ENCODE peak calls at places on chromosomes 1 and 21, in four cellular contexts. One of them, this sample, is unnamed.

GRCh38 chr1:50332941-50333594 is 90.2 kb downstream of the DMRTA2 start:
- DNase-seq in HepG2: peak; percentile 21
- DNase-seq in GM12878: no peak
- DNase-seq in K562: peak; percentile 88
- DNase-seq in this sample: peak; percentile 90

GRCh38 chr1:199073166-199073565 is 434.3 kb downstream of the PTPRC start:
- DNase-seq in HepG2: no peak
- DNase-seq in GM12878: no peak
- DNase-seq in K562: no peak
- DNase-seq in this sample: no peak

GRCh38 chr1:217053666-217054065 is 330.4 kb upstream of the ESRRG start:
- DNase-seq in HepG2: no peak
- DNase-seq in GM12878: no peak
- DNase-seq in K562: no peak
- DNase-seq in this sample: no peak

GRCh38 chr1:67761730-67762129 is 71.5 kb downstream of the GNG12 start:
- DNase-seq in HepG2: no peak
- DNase-seq in GM12878: no peak
- DNase-seq in K562: no peak
- DNase-seq in this sample: no peak

GRCh38 chr1:55965981-55966461 is 613.3 kb downstream of the PLPP3 start:
- DNase-seq in HepG2: no peak
- DNase-seq in GM12878: no peak
- DNase-seq in K562: no peak
- DNase-seq in this sample: no peak

GRCh38 chr21:39972471-39972870 is 105.2 kb downstream of the PCP4 start:
- DNase-seq in HepG2: no peak
- DNase-seq in GM12878: no peak
- DNase-seq in K562: no peak
- DNase-seq in this sample: no peak

GRCh38 chr1:152170287-152170933 is 11.4 kb upstream of the RPTN start:
- DNase-seq in HepG2: no peak
- DNase-seq in GM12878: no peak
- DNase-seq in K562: no peak
- DNase-seq in this sample: no peak

GRCh38 chr1:229224308-229224707 is 46.6 kb upstream of the RAB4A start:
- DNase-seq in HepG2: no peak
- DNase-seq in GM12878: no peak
- DNase-seq in K562: no peak
- DNase-seq in this sample: no peak

GRCh38 chr1:29414091-29414490 is 177.8 kb downstream of the PTPRU start:
- DNase-seq in HepG2: no peak
- DNase-seq in GM12878: no peak
- DNase-seq in K562: no peak
- DNase-seq in this sample: no peak

GRCh38 chr1:162632743-162633326 is 571 bp downstream of the DDR2 start:
- DNase-seq in HepG2: no peak
- DNase-seq in GM12878: no peak
- DNase-seq in K562: no peak
- DNase-seq in this sample: no peak

GRCh38 chr1:33147997-33148314 is 33.9 kb downstream of the TRIM62 start:
- DNase-seq in HepG2: peak; percentile 19
- DNase-seq in GM12878: no peak
- DNase-seq in K562: peak; percentile 60
- DNase-seq in this sample: peak; percentile 73

GRCh38 chr21:41398251-41398650 is 27.8 kb upstream of the MX1 start:
- DNase-seq in HepG2: no peak
- DNase-seq in GM12878: no peak
- DNase-seq in K562: no peak
- DNase-seq in this sample: no peak

GRCh38 chr1:196078691-196079090 is 529.5 kb downstream of the KCNT2 start:
- DNase-seq in HepG2: no peak
- DNase-seq in GM12878: no peak
- DNase-seq in K562: no peak
- DNase-seq in this sample: no peak

GRCh38 chr1:230112131-230112701 is 45.2 kb downstream of the GALNT2 start:
- DNase-seq in HepG2: no peak
- DNase-seq in GM12878: no peak
- DNase-seq in K562: no peak
- DNase-seq in this sample: peak; percentile 71

GRCh38 chr1:54046671-54047383 is 6.2 kb downstream of the TMEM59 start:
- DNase-seq in HepG2: no peak
- DNase-seq in GM12878: no peak
- DNase-seq in K562: no peak
- DNase-seq in this sample: no peak

GRCh38 chr1:245822997-245823396 is 668.2 kb downstream of the KIF26B start:
- DNase-seq in HepG2: peak; percentile 54
- DNase-seq in GM12878: no peak
- DNase-seq in K562: no peak
- DNase-seq in this sample: no peak

GRCh38 chr1:26190373-26190987 is at the start of gene CATSPER4:
- DNase-seq in HepG2: peak; percentile 54
- DNase-seq in GM12878: no peak
- DNase-seq in K562: peak; percentile 74
- DNase-seq in this sample: no peak

GRCh38 chr1:164760585-164760968 is 201.6 kb downstream of the PBX1 start:
- DNase-seq in HepG2: no peak
- DNase-seq in GM12878: no peak
- DNase-seq in K562: no peak
- DNase-seq in this sample: no peak

GRCh38 chr1:102219463-102219862 is 222.7 kb upstream of the OLFM3 start:
- DNase-seq in HepG2: no peak
- DNase-seq in GM12878: no peak
- DNase-seq in K562: no peak
- DNase-seq in this sample: no peak

GRCh38 chr1:244341455-244342450 is 110.0 kb downstream of the ADSS2 start:
- DNase-seq in HepG2: peak; percentile 47
- DNase-seq in GM12878: no peak
- DNase-seq in K562: peak; percentile 49
- DNase-seq in this sample: no peak

GRCh38 chr1:9101510-9102146 is 27.3 kb downstream of the GPR157 start:
- DNase-seq in HepG2: peak; percentile 55
- DNase-seq in GM12878: no peak
- DNase-seq in K562: peak; percentile 29
- DNase-seq in this sample: peak; percentile 68

GRCh38 chr1:224114787-224115175 is 870 bp downstream of the FBXO28 start:
- DNase-seq in HepG2: no peak
- DNase-seq in GM12878: no peak
- DNase-seq in K562: no peak
- DNase-seq in this sample: peak; percentile 14

GRCh38 chr1:160375788-160376524 is 9.1 kb downstream of the NHLH1 start:
- DNase-seq in HepG2: peak; percentile 16
- DNase-seq in GM12878: no peak
- DNase-seq in K562: peak; percentile 39
- DNase-seq in this sample: no peak

GRCh38 chr1:63255153-63255552 is 67.2 kb upstream of the FOXD3 start:
- DNase-seq in HepG2: no peak
- DNase-seq in GM12878: no peak
- DNase-seq in K562: no peak
- DNase-seq in this sample: no peak

GRCh38 chr1:29452463-29453230 is 216.3 kb downstream of the PTPRU start:
- DNase-seq in HepG2: no peak
- DNase-seq in GM12878: no peak
- DNase-seq in K562: no peak
- DNase-seq in this sample: no peak

GRCh38 chr1:237043846-237044636 is 2.1 kb downstream of the RYR2 start:
- DNase-seq in HepG2: no peak
- DNase-seq in GM12878: no peak
- DNase-seq in K562: no peak
- DNase-seq in this sample: peak; percentile 12

GRCh38 chr1:172895050-172895460 is 155.7 kb downstream of the TNFSF18 start:
- DNase-seq in HepG2: no peak
- DNase-seq in GM12878: no peak
- DNase-seq in K562: no peak
- DNase-seq in this sample: no peak

GRCh38 chr21:34335316-34335715 is 28.5 kb upstream of the KCNE2 start:
- DNase-seq in HepG2: no peak
- DNase-seq in GM12878: no peak
- DNase-seq in K562: no peak
- DNase-seq in this sample: no peak

DNA sequence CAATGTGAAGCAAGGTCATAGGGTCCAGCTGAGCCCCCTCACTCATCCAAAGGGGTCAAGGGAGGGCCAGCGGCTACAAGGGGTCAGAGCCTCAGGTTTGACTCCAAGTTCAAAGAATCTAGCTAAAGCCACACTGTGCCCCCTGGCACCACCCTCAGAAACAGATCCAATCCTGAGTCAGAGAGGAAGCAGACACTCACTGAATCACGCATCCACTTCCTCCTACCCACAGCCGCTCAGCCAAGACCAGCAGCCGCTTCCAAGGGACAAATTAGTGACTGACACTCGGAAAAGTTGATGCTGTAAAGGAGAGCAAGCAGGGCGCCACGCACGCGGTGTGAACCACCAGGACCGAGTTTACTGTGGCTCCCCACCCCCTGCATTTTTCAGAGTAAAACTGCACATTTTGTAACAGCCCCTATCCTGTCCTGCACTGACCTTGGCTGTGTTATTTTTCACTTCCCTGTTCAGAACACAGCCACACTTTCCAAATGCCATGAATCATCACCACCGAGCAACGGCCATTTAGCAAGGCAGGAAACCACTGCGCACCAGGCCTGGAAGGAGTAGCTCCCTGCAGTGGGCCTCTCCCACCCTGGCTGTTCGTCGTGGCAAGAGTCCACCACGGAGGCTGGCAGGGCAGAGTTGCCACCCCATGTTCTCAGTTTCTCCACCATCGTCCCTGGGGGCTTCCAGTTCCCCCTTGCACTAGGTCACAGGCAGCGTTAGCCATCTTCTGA is 147.8 kb downstream of the TOMM20 start:
- DNase-seq in HepG2: peak; percentile 83
- DNase-seq in GM12878: peak; percentile 85
- DNase-seq in K562: no peak
- DNase-seq in this sample: peak; percentile 39
- TF ChIP-seq NFIC in HepG2: no peak
- TF ChIP-seq NFIC in GM12878: no peak
- TF ChIP-seq NFIC in K562: peak; percentile 38
- TF ChIP-seq NFIC in this sample: peak; percentile 93

GRCh38 chr21:26736449-26736848 is 108.8 kb downstream of the ADAMTS1 start:
- DNase-seq in HepG2: no peak
- DNase-seq in GM12878: no peak
- DNase-seq in K562: no peak
- DNase-seq in this sample: no peak

DNA sequence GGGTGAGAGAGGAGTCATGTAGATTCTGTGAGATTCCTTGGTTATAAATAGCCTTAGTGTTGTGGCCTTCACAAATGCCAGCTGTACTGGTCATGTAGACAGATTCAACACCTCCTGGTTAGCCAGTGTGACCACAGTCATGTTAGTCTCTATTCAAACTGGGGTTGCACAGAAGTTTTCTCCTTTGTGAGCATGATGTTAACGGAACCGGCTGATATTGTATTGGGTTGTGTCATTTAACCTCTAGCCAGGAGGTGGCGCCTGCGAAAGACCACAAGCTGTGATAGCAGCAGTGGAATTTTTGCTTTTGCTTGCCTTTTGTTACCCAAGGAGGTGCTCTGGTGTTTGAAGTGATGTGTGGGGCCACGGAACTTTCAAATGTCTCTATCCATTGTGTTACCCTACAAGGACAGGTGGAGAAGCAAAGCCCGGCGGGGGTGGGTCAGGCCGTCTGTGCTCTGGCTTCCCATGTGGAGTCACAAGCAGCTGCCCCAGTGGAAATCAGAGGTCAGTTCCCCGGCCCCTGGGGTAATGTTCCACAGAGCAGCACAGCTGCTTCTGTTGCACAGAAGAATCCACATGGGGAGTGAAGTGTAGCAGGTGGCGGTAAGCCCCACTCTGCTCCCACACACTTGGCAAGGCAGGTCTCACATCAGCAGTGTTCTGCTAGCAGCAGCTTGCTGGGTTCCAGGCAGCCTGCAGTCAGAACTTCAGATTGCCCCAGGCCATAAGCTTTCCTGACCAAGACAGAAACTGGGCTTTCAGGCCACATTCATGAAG is 112.6 kb downstream of the ADAMTS1 start:
- DNase-seq in HepG2: peak; percentile 6
- DNase-seq in GM12878: no peak
- DNase-seq in K562: no peak
- DNase-seq in this sample: peak; percentile 14
- TF ChIP-seq NFIC in HepG2: no peak
- TF ChIP-seq NFIC in GM12878: no peak
- TF ChIP-seq NFIC in K562: no peak
- TF ChIP-seq NFIC in this sample: no peak

GRCh38 chr1:37323486-37324377 is 150.6 kb upstream of the ZC3H12A start:
- DNase-seq in HepG2: peak; percentile 33
- DNase-seq in GM12878: no peak
- DNase-seq in K562: peak; percentile 88
- DNase-seq in this sample: peak; percentile 76
- TF ChIP-seq NFIC in HepG2: no peak
- TF ChIP-seq NFIC in GM12878: no peak
- TF ChIP-seq NFIC in K562: no peak
- TF ChIP-seq NFIC in this sample: no peak

GRCh38 chr1:59219926-59220325 is 77.0 kb upstream of the FGGY start:
- DNase-seq in HepG2: no peak
- DNase-seq in GM12878: no peak
- DNase-seq in K562: no peak
- DNase-seq in this sample: no peak

GRCh38 chr1:59225594-59225993 is 71.3 kb upstream of the FGGY start:
- DNase-seq in HepG2: no peak
- DNase-seq in GM12878: no peak
- DNase-seq in K562: no peak
- DNase-seq in this sample: no peak

GRCh38 chr1:59223213-59223612 is 73.7 kb upstream of the FGGY start:
- DNase-seq in HepG2: no peak
- DNase-seq in GM12878: no peak
- DNase-seq in K562: no peak
- DNase-seq in this sample: no peak

GRCh38 chr1:59220356-59220755 is 76.5 kb upstream of the FGGY start:
- DNase-seq in HepG2: no peak
- DNase-seq in GM12878: no peak
- DNase-seq in K562: no peak
- DNase-seq in this sample: no peak

GRCh38 chr1:59223943-59224639 is 72.8 kb upstream of the FGGY start:
- DNase-seq in HepG2: no peak
- DNase-seq in GM12878: no peak
- DNase-seq in K562: no peak
- DNase-seq in this sample: no peak
- TF ChIP-seq NFIC in HepG2: no peak
- TF ChIP-seq NFIC in GM12878: no peak
- TF ChIP-seq NFIC in K562: no peak
- TF ChIP-seq NFIC in this sample: no peak

DNA sequence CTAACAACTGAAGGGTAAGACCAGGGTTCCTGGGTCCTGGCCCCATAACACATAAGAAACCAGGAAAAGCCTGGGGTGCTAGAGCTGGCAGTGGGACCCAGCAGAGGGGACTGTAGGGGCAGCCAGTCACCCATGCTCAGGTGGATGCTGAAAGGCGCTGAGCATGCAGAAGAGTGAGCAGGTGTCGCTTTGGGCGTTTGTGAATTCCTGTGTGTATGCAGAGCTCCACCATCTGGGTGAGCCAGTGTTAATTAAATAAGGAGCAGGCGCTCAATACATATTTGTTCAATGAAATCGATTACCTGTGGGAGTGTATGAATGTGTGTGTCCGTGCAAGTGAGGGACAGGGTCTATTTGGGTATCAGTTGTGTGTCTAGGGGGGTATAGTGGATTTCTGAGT is 499 bp downstream of the C1QA start:
- DNase-seq in HepG2: no peak
- DNase-seq in GM12878: no peak
- DNase-seq in K562: no peak
- DNase-seq in this sample: no peak
- TF ChIP-seq NFIC in HepG2: no peak
- TF ChIP-seq NFIC in GM12878: no peak
- TF ChIP-seq NFIC in K562: no peak
- TF ChIP-seq NFIC in this sample: no peak

GRCh38 chr1:7677815-7678214 is 93.3 kb upstream of the VAMP3 start:
- DNase-seq in HepG2: no peak
- DNase-seq in GM12878: no peak
- DNase-seq in K562: no peak
- DNase-seq in this sample: no peak
- TF ChIP-seq NFIC in HepG2: no peak
- TF ChIP-seq NFIC in GM12878: no peak
- TF ChIP-seq NFIC in K562: no peak
- TF ChIP-seq NFIC in this sample: no peak

This sample was measured in SK-N-SH.